ENCODE peak calls at places on chromosomes 6 and 20, in five cellular contexts. W is left ventricle myocardium superior, M is A549, F is NCI-H1092 treated with DMSO at 0.1 percent for 48 hours, S is endothelial cell. R is an unnamed sample.

GRCh38 chr6:2862712-2863174 is 21.1 kb upstream of the SERPINB1 start:
- DNase-seq in W (no peak), M (no peak), F (no peak), S (no peak), R (no peak)

GRCh38 chr6:151084275-151084674 is 155.5 kb upstream of the AKAP12 start:
- DNase-seq in W (no peak), M (no peak), F (no peak), S (no peak), R (no peak)

GRCh38 chr20:3660262-3661059 is 2.7 kb downstream of the GFRA4 start:
- DNase-seq in W (peak), M (no peak), F (no peak), S (no peak), R (no peak)

GRCh38 chr6:17962436-17963031 is 24.9 kb downstream of the KIF13A start:
- DNase-seq in W (peak), M (no peak), F (no peak), S (no peak), R (no peak)

GRCh38 chr20:38452880-38453624 is 17.9 kb upstream of the SNHG17 start:
- DNase-seq in W (no peak), M (no peak), F (no peak), S (no peak), R (peak)

GRCh38 chr6:28537509-28538140 is 11.9 kb downstream of the GPX5 start:
- DNase-seq in W (no peak), M (no peak), F (no peak), S (no peak), R (no peak)

GRCh38 chr6:115415378-115415777 is 645.3 kb downstream of the FRK start:
- DNase-seq in W (no peak), M (no peak), F (no peak), S (no peak), R (no peak)

GRCh38 chr6:7171119-7171518 is 63.4 kb downstream of the RREB1 start:
- DNase-seq in W (no peak), M (no peak), F (no peak), S (no peak), R (no peak)

GRCh38 chr6:12414096-12414675 is 124.0 kb downstream of the EDN1 start:
- DNase-seq in W (no peak), M (no peak), F (no peak), S (no peak), R (no peak)